ENCODE peak calls at places on chromosomes 16 and 17, in nine cellular contexts. G is WTC11, U is adrenal gland, Q is OCI-LY7, F is fibroblast of mammary gland, W is tibial nerve, X is AG09319, P is neural progenitor cell, T is choroid plexus epithelial cell. Y is an unnamed sample.

GRCh38 chr17:35795007-35795870 is at the start of gene MMP28:
- DNase-seq in Q (no peak), G (peak), F (no peak), P (peak), T (no peak), X (no peak), W (no peak), U (no peak), Y (peak)

GRCh38 chr17:50209472-50210248 is 8.2 kb upstream of the COL1A1 start:
- DNase-seq in T (peak), P (peak), G (peak), W (peak), Q (no peak), X (peak), U (peak), F (peak), Y (no peak)

GRCh38 chr16:81863630-81864352 is 84.7 kb downstream of the PLCG2 start:
- DNase-seq in P (peak), U (no peak), W (no peak), F (no peak), T (peak), G (peak), Q (peak), X (no peak), Y (peak)

GRCh38 chr17:5241861-5242671 is 7.4 kb upstream of the SCIMP start:
- DNase-seq in T (no peak), F (no peak), W (no peak), U (no peak), P (no peak), Q (peak), G (no peak), X (no peak), Y (peak)

GRCh38 chr16:86809458-86809955 is 231.2 kb downstream of the FOXL1 start:
- DNase-seq in X (peak), U (no peak), P (no peak), Q (no peak), W (no peak), F (peak), T (peak), G (no peak), Y (no peak)

GRCh38 chr16:89971495-89972243 is 23.1 kb downstream of the DEF8 start:
- DNase-seq in Q (no peak), P (no peak), X (no peak), T (no peak), U (peak), W (no peak), F (peak), G (peak), Y (no peak)

GRCh38 chr16:83530293-83530692 is 277.5 kb upstream of the HSBP1 start:
- DNase-seq in F (peak), G (no peak), T (no peak), P (no peak), X (peak), W (no peak), U (no peak), Q (no peak), Y (no peak)

GRCh38 chr17:53032861-53033271 is 789.9 kb upstream of the KIF2B start:
- DNase-seq in Q (peak), X (no peak), T (peak), U (no peak), F (peak), P (peak), W (no peak), G (peak), Y (no peak)

GRCh38 chr16:9906218-9906617 is 276.0 kb downstream of the GRIN2A start:
- DNase-seq in P (no peak), F (no peak), X (no peak), T (no peak), W (no peak), Q (no peak), G (no peak), U (no peak), Y (no peak)

GRCh38 chr17:550776-551175 is 163.9 kb downstream of the VPS53 start:
- DNase-seq in U (no peak), X (no peak), F (peak), P (no peak), T (peak), W (no peak), G (no peak), Q (no peak), Y (no peak)

GRCh38 chr16:10983175-10983558 is 38.8 kb downstream of the CLEC16A start:
- DNase-seq in W (no peak), G (no peak), T (no peak), P (no peak), X (no peak), F (no peak), U (no peak), Q (peak), Y (no peak)

GRCh38 chr16:82134884-82135283 is 35.1 kb downstream of the MPHOSPH6 start:
- DNase-seq in W (no peak), T (no peak), X (no peak), G (no peak), Q (no peak), F (no peak), U (no peak), P (no peak), Y (no peak)

GRCh38 chr16:74480150-74481029 is 59.1 kb upstream of the CLEC18B start:
- DNase-seq in X (peak), G (no peak), W (peak), P (peak), T (peak), Q (no peak), U (no peak), F (peak), Y (no peak)

GRCh38 chr17:83116311-83116771 is 36.9 kb downstream of the METRNL start:
- DNase-seq in F (no peak), P (no peak), T (no peak), U (no peak), G (no peak), X (no peak), Q (no peak), W (no peak), Y (no peak)

GRCh38 chr17:69972251-69972650 is 102.8 kb upstream of the KCNJ16 start:
- DNase-seq in P (no peak), T (no peak), F (peak), U (no peak), Q (no peak), G (no peak), W (no peak), X (no peak), Y (no peak)

GRCh38 chr17:27797390-27798091 is 2.8 kb downstream of the NOS2 start:
- DNase-seq in T (no peak), G (peak), P (no peak), U (no peak), W (no peak), X (no peak), F (no peak), Q (no peak), Y (no peak)
- TF ChIP-seq CTCF in T (no peak), G (no peak), P (peak), U (no peak), W (no peak), X (no peak), F (no peak), Q (peak), Y (no peak)

DNA sequence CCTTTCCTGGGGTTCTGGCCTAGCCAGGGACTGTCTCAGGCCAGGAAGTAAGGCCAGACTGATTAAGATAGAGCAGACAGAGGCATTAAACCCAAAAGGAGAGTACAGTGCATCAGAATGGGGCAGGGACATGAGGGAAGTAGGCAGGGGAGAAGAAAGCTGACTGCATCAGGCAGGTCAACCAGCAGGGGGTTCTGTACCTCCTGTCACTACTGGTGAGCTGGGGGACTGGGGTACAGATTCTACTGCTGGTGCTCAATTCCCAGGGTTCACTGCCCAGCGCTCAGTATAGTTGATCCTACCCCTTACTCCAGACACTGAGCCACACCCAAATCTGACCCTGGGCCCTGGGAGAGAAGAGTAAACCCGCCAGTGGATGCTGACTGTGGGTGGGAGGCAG is 12.9 kb upstream of the MTMR4 start:
- DNase-seq in X (no peak), U (no peak), W (no peak), T (no peak), Q (peak), G (no peak), F (no peak), P (no peak), Y (no peak)
- TF ChIP-seq CTCF in X (no peak), U (peak), W (no peak), T (peak), Q (peak), G (no peak), F (peak), P (no peak), Y (peak)

DNA sequence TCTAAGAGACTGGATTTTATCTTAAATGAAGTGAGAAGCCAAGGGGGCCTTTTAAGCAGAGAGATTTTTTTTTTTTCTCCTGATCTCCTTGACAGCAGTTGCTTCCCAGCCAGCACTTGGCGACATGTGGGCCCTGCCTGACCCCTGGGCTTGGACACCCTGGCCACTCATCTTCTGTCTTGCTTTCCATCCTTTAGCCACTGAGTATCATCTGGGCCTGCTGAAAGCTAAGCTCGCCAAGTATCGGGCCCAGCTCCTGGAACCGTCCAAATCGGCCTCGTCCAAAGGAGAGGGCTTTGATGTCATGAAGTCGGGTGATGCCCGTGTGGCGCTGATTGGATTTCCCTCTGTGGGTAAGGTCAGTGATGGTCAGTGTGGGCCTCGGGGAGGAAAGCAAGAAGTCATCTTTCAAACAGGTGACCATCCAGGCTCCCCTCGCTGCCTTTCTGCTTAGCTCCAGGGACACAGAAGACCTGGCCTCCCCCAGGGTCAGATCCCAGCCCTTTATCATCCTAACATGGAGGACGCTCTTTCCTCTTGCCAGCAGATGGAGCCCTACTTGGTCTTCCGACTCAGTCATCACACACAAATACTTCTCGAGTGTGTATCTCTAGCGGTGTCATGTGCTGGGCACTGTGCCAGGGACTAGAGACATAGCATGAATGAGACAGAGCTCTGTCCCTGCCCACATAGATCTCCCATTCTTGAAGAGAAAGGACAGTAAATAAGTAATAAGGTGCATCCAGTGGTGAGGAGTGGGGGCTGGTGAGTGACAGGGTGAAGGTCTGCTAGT is 6.1 kb downstream of the DRG2 start:
- DNase-seq in P (peak), X (no peak), F (peak), U (peak), T (peak), W (no peak), Q (peak), G (peak), Y (no peak)
- TF ChIP-seq CTCF in P (peak), X (peak), F (peak), U (peak), T (peak), W (no peak), Q (peak), G (peak), Y (peak)

DNA sequence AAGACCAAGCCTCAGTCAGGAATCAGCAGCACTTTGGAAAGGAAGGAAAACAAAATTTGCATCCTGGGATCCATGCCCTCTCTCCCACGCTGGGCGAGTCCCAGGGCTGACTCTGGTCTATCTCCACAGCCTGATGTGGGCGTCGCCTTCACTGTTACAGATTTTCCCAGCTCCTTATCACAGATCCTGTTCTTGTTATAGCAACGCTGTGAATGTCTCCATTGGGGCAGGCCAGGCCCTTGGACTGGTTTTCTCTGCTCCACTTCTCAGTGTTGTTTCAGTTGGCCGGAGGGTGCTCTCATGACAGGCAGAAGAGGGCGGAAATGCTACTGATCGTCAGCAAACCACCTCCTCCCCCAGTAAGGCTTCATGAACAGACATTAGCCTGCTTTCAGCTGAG is 127.9 kb upstream of the CDH11 start:
- DNase-seq in G (peak), X (no peak), F (peak), U (peak), W (peak), P (no peak), T (peak), Q (no peak), Y (no peak)
- TF ChIP-seq CTCF in G (no peak), X (no peak), F (no peak), U (no peak), W (no peak), P (no peak), T (peak), Q (no peak), Y (no peak)

GRCh38 chr17:71363661-71364060 is 757.2 kb upstream of the SOX9 start:
- DNase-seq in G (no peak), X (no peak), U (no peak), F (no peak), W (no peak), P (no peak), Q (no peak), T (no peak), Y (no peak)
- TF ChIP-seq CTCF in G (no peak), X (no peak), U (no peak), F (no peak), W (no peak), P (no peak), Q (no peak), T (no peak), Y (no peak)

DNA sequence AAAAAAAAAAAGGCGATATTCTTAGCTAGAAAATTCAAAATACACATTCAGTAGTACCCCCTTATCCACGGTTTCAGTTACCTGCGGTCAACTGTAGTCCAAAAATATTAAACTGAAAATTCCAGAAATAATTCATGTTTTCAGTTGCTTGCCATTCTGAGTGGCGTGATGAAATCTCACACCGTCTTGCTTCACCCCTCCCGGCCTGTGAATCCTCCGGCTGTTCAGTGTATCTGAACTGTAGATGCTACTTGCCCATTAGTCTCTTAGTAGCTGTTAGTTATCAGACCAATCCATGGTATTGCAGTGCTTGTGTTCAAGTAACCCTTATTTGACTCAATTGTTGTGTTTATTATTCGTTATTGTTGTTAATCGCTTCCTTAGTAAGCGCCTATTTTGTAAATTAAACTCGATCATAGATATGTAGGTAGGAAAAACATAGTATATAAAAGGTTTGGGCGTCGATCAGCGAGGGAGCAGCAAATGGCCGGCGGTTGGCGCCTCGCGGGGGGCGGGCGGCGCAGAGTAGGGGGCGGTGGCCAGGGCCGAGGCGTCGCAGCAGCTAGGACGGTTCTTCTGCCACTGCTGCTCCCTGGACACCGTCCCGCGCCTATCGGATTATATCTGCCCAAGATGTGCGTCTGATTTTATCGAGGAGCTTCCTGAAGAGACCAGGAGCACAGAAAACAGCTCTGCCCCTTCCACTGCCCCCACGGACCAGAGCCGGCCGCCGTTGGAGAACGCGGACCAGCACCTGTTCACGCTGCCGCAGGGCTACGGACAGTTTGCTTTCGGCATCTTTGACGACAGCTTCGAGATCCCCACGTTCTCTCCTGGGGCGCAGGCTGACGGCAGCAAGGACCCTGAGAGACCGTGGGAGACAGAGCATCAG is 39.8 kb upstream of the AKAP1 start:
- DNase-seq in W (no peak), Q (no peak), U (no peak), X (no peak), P (no peak), T (no peak), F (no peak), G (no peak), Y (peak)
- TF ChIP-seq CTCF in W (no peak), Q (no peak), U (no peak), X (no peak), P (no peak), T (no peak), F (no peak), G (no peak), Y (no peak)

GRCh38 chr17:28345420-28346198 is 10.0 kb downstream of the TNFAIP1 start:
- DNase-seq in F (no peak), P (no peak), Q (no peak), W (no peak), G (no peak), X (no peak), T (no peak), U (peak), Y (no peak)

GRCh38 chr17:28348979-28349378 is 8.3 kb downstream of the POLDIP2 start:
- DNase-seq in P (no peak), F (no peak), Q (no peak), G (no peak), U (no peak), W (no peak), X (no peak), T (no peak), Y (no peak)

GRCh38 chr17:28347261-28347891 is 10.0 kb downstream of the POLDIP2 start:
- DNase-seq in W (no peak), F (peak), X (peak), T (peak), U (peak), Q (no peak), G (no peak), P (no peak), Y (no peak)

GRCh38 chr17:28346199-28346580 is 10.6 kb downstream of the TNFAIP1 start:
- DNase-seq in X (no peak), U (no peak), W (no peak), T (peak), F (no peak), Q (no peak), G (no peak), P (peak), Y (no peak)

GRCh38 chr17:28346746-28347246 is 10.5 kb downstream of the POLDIP2 start:
- DNase-seq in U (peak), Q (no peak), F (no peak), G (no peak), T (peak), P (peak), W (no peak), X (peak), Y (no peak)
- TF ChIP-seq CTCF in U (peak), Q (peak), F (peak), G (no peak), T (peak), P (peak), W (no peak), X (peak), Y (peak)

GRCh38 chr17:74647871-74648672 is 24.5 kb upstream of the CD300E start:
- DNase-seq in U (no peak), P (no peak), W (no peak), G (no peak), X (no peak), T (no peak), Q (no peak), F (no peak), Y (no peak)

GRCh38 chr17:74644419-74644818 is 20.9 kb upstream of the CD300E start:
- DNase-seq in G (no peak), F (no peak), Q (no peak), X (no peak), T (no peak), U (no peak), P (no peak), W (no peak), Y (no peak)

GRCh38 chr17:74643826-74644225 is 20.3 kb upstream of the CD300E start:
- DNase-seq in P (no peak), G (no peak), T (no peak), X (no peak), W (no peak), Q (no peak), F (no peak), U (no peak), Y (no peak)

GRCh38 chr17:74645010-74645409 is 21.5 kb upstream of the CD300E start:
- DNase-seq in P (no peak), T (no peak), X (no peak), F (peak), U (no peak), Q (no peak), G (no peak), W (no peak), Y (no peak)

DNA sequence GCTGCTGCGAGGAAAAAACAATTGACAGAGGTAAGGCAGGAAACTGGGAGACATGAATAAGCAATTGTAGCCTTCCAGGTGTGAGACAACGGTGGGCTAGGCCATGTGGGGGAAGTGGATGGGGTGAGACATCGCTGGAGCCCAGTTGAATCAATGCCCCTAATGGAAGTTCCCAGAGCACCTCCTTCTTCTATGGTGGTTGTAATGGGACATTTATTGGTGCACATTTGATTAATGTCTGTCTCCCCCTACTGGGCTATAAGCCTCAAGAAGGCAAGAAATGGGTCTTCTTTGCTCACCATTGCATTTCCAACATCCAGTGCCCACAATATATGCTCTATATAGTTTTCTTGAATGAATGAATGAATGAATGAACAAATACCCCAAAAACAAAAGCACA is 22.7 kb upstream of the CD300E start:
- DNase-seq in Q (peak), F (peak), P (no peak), X (no peak), W (no peak), U (no peak), G (no peak), T (peak), Y (peak)
- TF ChIP-seq CTCF in Q (peak), F (peak), P (peak), X (no peak), W (no peak), U (no peak), G (no peak), T (peak), Y (peak)

GRCh38 chr17:10674696-10675095 is 17.6 kb upstream of the MYH3 start:
- DNase-seq in F (no peak), T (no peak), P (no peak), W (no peak), G (no peak), U (no peak), Q (no peak), X (no peak), Y (no peak)
- TF ChIP-seq CTCF in F (no peak), T (no peak), P (no peak), W (no peak), G (no peak), U (no peak), Q (no peak), X (no peak), Y (no peak)

DNA sequence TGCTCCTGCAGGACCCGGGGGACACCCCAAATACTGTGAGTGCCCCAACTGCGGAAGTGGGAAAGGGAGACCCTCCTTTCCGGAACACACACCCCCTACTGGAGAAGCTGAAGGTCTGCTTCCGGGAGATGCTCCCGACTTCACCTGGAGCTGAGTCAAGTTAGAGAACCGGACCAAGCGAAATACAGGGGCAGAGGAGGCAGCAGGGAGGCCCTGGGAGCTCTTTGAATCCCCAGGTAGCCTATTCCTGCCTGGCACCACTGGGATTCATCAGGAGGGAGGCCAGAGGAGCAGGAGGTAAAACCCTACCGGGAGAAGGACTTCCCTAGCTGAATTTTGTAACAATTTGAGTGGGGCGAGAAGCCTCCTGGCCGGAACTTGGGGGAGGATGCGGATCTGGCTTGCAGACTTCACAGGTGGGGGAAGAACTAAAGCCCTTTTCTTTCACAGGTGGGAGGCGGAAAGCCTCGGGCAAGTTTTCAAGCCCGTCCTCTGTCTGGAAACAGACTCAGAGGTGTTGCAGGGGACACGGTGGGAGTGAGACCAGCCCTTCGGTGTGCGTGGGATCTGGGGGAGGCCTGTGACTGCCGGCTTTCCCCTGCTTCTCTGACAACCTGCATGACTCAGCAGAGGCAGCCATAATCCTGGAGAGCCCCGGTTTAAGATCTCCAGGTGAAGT is 22.4 kb upstream of the TEKT1 start:
- DNase-seq in U (no peak), P (peak), T (peak), W (no peak), G (peak), X (no peak), F (no peak), Q (peak), Y (no peak)
- TF ChIP-seq CTCF in U (no peak), P (peak), T (peak), W (no peak), G (peak), X (peak), F (peak), Q (peak), Y (peak)